ENCODE peak calls at places on chromosomes 13 and 19, in four cellular contexts. G is stimulated activated CD4-positive, alpha-beta T cell treated with anti-CD3 and anti-CD28 coated beads, TNF-alpha, amount 100 ng/mL, for 1 hour; X is brain microvascular endothelial cell; K is activated CD4-positive, alpha-beta T cell treated with anti-CD3 and anti-CD28 coated beads for 4 hours. R is an unnamed sample.

GRCh38 chr13:81326913-81327312 is 986.0 kb upstream of the SPRY2 start:
- DNase-seq in G (no peak), X (no peak), K (no peak), R (no peak)

GRCh38 chr19:49073514-49074378 is 1.2 kb upstream of the KCNA7 start:
- DNase-seq in G (no peak), X (no peak), K (no peak), R (no peak)

GRCh38 chr13:59345316-59345715 is 818.4 kb downstream of the DIAPH3 start:
- DNase-seq in G (no peak), X (peak), K (no peak), R (no peak)

GRCh38 chr13:103351035-103351828 is 285.0 kb upstream of the SLC10A2 start:
- DNase-seq in G (no peak), X (peak), K (no peak), R (peak)

GRCh38 chr19:10975374-10976036 is 14.7 kb downstream of the SMARCA4 start:
- DNase-seq in G (no peak), X (peak), K (no peak), R (peak)

GRCh38 chr13:59700281-59700680 is 463.4 kb downstream of the DIAPH3 start:
- DNase-seq in G (no peak), X (peak), K (no peak), R (no peak)

GRCh38 chr13:101453784-101454201 is 1.3 kb downstream of the ITGBL1 start:
- DNase-seq in G (no peak), X (no peak), K (no peak), R (peak)

GRCh38 chr19:35202722-35203674 is 25.5 kb downstream of the FAM187B start:
- DNase-seq in G (no peak), X (no peak), K (no peak), R (no peak)

GRCh38 chr13:24053505-24054251 is 106.8 kb upstream of the SPATA13 start:
- DNase-seq in G (peak), X (peak), K (peak), R (peak)

GRCh38 chr19:1853295-1854031 is 5.2 kb upstream of the REXO1 start:
- DNase-seq in G (peak), X (peak), K (peak), R (peak)

GRCh38 chr13:100842136-100842535 is 167.5 kb upstream of the TMTC4 start:
- DNase-seq in G (no peak), X (no peak), K (no peak), R (no peak)

GRCh38 chr19:18594824-18595373 is 6.3 kb downstream of the REX1BD start:
- DNase-seq in G (no peak), X (no peak), K (no peak), R (no peak)

GRCh38 chr19:49801966-49802661 is 11.0 kb downstream of the FUZ start:
- DNase-seq in G (no peak), X (peak), K (no peak), R (peak)

GRCh38 chr13:72208112-72208645 is 341.2 kb upstream of the DACH1 start:
- DNase-seq in G (no peak), X (no peak), K (no peak), R (no peak)

GRCh38 chr13:111122056-111122455 is 6.9 kb downstream of the ARHGEF7 start:
- DNase-seq in G (no peak), X (no peak), K (no peak), R (no peak)

GRCh38 chr13:70541451-70541850 is 433.2 kb upstream of the KLHL1 start:
- DNase-seq in G (no peak), X (no peak), K (no peak), R (no peak)

GRCh38 chr13:23796546-23796945 is 92.7 kb downstream of the MIPEP start:
- DNase-seq in G (no peak), X (peak), K (no peak), R (peak)

GRCh38 chr19:53394974-53395839 is at the start of gene ZNF765:
- DNase-seq in G (peak), X (peak), K (peak), R (peak)

GRCh38 chr13:35848316-35848715 is 282.9 kb downstream of the DCLK1 start:
- DNase-seq in G (no peak), X (no peak), K (no peak), R (peak)

GRCh38 chr13:107450931-107451330 is 764.4 kb downstream of the LIG4 start:
- DNase-seq in G (no peak), X (peak), K (no peak), R (peak)

GRCh38 chr19:7788178-7788932 is 25.3 kb downstream of the CLEC4M start:
- DNase-seq in G (no peak), X (no peak), K (no peak), R (no peak)

GRCh38 chr19:38741670-38742069 is 2.6 kb downstream of the CAPN12 start:
- DNase-seq in G (no peak), X (no peak), K (no peak), R (no peak)

GRCh38 chr13:98890186-98890585 is 87.7 kb downstream of the DOCK9 start:
- DNase-seq in G (peak), X (peak), K (peak), R (no peak)

GRCh38 chr19:18895828-18896341 is at the start of gene CERS1:
- DNase-seq in G (no peak), X (no peak), K (no peak), R (peak)

GRCh38 chr13:23902975-23903905 is 5.9 kb upstream of the C1QTNF9B start:
- DNase-seq in G (no peak), X (no peak), K (no peak), R (no peak)

GRCh38 chr13:98175823-98176222 is 1.2 kb downstream of the RNF113B start:
- DNase-seq in G (no peak), X (no peak), K (no peak), R (no peak)

GRCh38 chr19:31364956-31365355 is 15.7 kb upstream of the TSHZ3 start:
- DNase-seq in G (no peak), X (no peak), K (no peak), R (no peak)

GRCh38 chr13:51759240-51759639 is 44.7 kb downstream of the DHRS12 start:
- DNase-seq in G (no peak), X (peak), K (no peak), R (peak)

GRCh38 chr13:28753208-28753892 is 34.6 kb upstream of the SLC46A3 start:
- DNase-seq in G (no peak), X (peak), K (no peak), R (peak)